ENCODE peak calls at places on chromosomes 12 and 14, in five cellular contexts. V, U, Q, M and Z are unnamed samples.
A peak's percentile ranks its signal among the peaks of the same experiment; 100 is the strongest.

GRCh38 chr12:3087758-3088157 is 10.6 kb downstream of the TSPAN9 start:
- DNase-seq in V (no peak), U (no peak), Q (no peak), M (no peak), Z (no peak)

GRCh38 chr12:109621864-109622485 is 48.4 kb downstream of the MVK start:
- DNase-seq in V (no peak), U (no peak), Q (no peak), M (no peak), Z (no peak)

GRCh38 chr12:49962861-49963765 is 1.4 kb downstream of the AQP5 start:
- DNase-seq in V (no peak), U (no peak), Q (no peak), M (no peak), Z (no peak)

GRCh38 chr12:94640134-94640928 is 10.0 kb downstream of the TMCC3 start:
- DNase-seq in V (no peak), U (no peak), Q (no peak), M (peak; percentile 11), Z (peak; percentile 75)

GRCh38 chr14:50964683-50965390 is 20.6 kb upstream of the PYGL start:
- DNase-seq in V (no peak), U (no peak), Q (no peak), M (peak; percentile 99), Z (peak; percentile 92)

GRCh38 chr12:22115711-22116110 is 69.7 kb downstream of the CMAS start:
- DNase-seq in V (no peak), U (peak; percentile 30), Q (no peak), M (no peak), Z (no peak)

GRCh38 chr14:90632868-90633267 is 183.4 kb downstream of the TTC7B start:
- DNase-seq in V (no peak), U (no peak), Q (no peak), M (peak; percentile 46), Z (peak; percentile 70)

GRCh38 chr12:91009319-91009950 is 4.7 kb upstream of the EPYC start:
- DNase-seq in V (no peak), U (no peak), Q (no peak), M (peak; percentile 41), Z (no peak)

GRCh38 chr12:12985817-12986408 is 14.2 kb downstream of the HEBP1 start:
- DNase-seq in V (no peak), U (peak; percentile 88), Q (peak; percentile 70), M (peak; percentile 17), Z (peak; percentile 55)

GRCh38 chr12:112919131-112919530 is 12.4 kb downstream of the OAS1 start:
- DNase-seq in V (no peak), U (no peak), Q (no peak), M (no peak), Z (no peak)

GRCh38 chr12:78963439-78964222 is 99.1 kb downstream of the SYT1 start:
- DNase-seq in V (no peak), U (no peak), Q (no peak), M (peak; percentile 61), Z (no peak)

GRCh38 chr12:70074510-70074909 is 168.7 kb upstream of the CNOT2 start:
- DNase-seq in V (no peak), U (no peak), Q (no peak), M (no peak), Z (no peak)

GRCh38 chr12:70069221-70069811 is 173.9 kb upstream of the CNOT2 start:
- DNase-seq in V (no peak), U (no peak), Q (no peak), M (no peak), Z (no peak)

GRCh38 chr12:70068743-70069142 is 174.5 kb upstream of the CNOT2 start:
- DNase-seq in V (no peak), U (no peak), Q (no peak), M (no peak), Z (no peak)

DNA sequence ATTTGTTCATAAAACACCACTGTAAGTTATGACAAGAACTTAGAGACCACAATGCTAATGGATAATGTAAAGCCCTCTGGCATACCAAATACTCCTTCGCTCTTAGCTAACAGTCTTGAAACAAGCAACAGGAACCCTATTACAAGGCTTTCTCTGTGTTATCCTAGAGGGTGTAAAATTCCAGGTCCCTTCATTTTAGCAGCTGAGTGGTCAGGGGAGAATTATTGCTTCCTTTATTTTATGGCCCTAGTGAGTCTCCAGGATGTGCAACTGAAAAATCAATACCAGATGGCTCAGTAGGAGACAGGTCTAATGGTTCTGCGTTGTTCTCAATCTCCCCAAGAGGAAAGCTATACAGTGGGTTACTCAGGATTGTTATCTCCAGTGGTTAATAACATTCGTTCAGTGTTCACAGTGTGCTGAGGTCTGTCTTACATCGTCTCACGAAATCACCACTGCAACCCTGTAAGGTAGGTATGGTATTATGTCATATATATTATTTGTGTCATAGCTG is 172.7 kb upstream of the CNOT2 start:
- DNase-seq in V (no peak), U (no peak), Q (no peak), M (no peak), Z (peak; percentile 37)
- H2BK15ac ChIP-seq in V (no peak overlapping the region), U (no peak overlapping the region), Q (no peak overlapping the region), M (no peak overlapping the region), Z (no peak overlapping the region)

DNA sequence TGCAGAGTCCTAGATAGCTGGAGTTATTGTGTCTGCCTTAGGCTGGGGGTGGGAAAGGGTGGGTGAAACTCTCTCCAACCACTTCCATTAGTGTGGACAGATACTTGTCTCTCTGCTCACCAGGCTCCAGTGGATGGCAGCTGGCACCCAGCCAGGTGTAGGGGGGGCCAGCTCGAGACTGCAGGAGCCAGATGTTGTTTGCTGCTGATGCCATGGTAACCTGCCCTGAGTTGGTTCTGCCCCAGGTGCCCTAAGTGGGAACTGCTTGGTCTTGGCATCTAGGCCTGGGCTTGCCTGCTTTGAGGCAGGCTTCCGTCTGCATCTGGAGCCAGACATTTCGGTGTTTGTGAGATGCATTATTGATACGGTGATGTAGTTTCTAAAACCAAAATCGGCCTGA is 82.2 kb downstream of the ADCK1 start:
- DNase-seq in V (no peak), U (no peak), Q (no peak), M (no peak), Z (peak; percentile 36)
- H2BK5ac ChIP-seq in V (no peak overlapping the region), U (no peak overlapping the region), Q (no peak overlapping the region), M (no peak overlapping the region), Z (no peak overlapping the region)

DNA sequence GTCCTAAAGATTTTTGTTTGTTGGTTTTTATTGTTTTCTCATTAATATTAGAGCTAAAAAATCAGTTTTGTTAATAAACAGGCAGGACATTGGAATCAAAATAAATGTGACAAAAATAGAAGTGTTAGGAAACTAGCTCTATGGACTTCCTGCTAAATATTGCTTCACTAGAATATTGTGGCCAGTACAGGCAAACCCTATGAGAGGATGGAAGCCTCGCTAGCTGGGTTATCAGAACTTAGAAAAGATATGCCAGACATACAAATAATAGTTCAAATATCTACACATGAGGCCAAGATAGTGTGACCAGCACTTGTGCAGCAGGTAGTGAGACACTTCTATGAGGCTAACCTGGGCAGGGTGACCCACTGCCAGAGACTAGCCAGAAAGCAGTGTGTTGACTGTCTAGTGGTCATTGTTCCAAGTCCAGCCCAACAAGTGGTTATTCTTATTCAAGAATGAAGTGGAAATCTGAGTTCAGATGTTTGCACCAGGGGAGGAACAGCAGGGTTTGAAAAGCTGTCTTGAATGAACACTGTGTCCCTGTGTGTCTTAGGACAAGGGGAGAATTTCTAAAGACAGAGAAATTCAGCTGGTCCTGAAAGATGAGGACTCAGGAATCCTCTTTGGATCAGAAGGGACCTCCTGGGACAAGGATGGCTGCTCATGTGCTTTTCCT is 16.4 kb downstream of the TSPAN8 start:
- DNase-seq in V (no peak), U (no peak), Q (no peak), M (no peak), Z (no peak)
- H2BK15ac ChIP-seq in V (no peak overlapping the region), U (no peak overlapping the region), Q (no peak overlapping the region), M (no peak overlapping the region), Z (no peak overlapping the region)

GRCh38 chr12:133124674-133125073 is 5.4 kb downstream of the ZNF891 start:
- DNase-seq in V (no peak), U (no peak), Q (no peak), M (no peak), Z (no peak)

GRCh38 chr12:133130808-133131128 is 341 bp downstream of the ZNF10 start:
- DNase-seq in V (no peak), U (no peak), Q (no peak), M (no peak), Z (no peak)

GRCh38 chr12:133130038-133130807 is at the start of the genes ZNF10 and ZNF891:
- DNase-seq in V (peak; percentile 95), U (peak; percentile 98), Q (peak; percentile 98), M (peak; percentile 96), Z (peak; percentile 97)

DNA sequence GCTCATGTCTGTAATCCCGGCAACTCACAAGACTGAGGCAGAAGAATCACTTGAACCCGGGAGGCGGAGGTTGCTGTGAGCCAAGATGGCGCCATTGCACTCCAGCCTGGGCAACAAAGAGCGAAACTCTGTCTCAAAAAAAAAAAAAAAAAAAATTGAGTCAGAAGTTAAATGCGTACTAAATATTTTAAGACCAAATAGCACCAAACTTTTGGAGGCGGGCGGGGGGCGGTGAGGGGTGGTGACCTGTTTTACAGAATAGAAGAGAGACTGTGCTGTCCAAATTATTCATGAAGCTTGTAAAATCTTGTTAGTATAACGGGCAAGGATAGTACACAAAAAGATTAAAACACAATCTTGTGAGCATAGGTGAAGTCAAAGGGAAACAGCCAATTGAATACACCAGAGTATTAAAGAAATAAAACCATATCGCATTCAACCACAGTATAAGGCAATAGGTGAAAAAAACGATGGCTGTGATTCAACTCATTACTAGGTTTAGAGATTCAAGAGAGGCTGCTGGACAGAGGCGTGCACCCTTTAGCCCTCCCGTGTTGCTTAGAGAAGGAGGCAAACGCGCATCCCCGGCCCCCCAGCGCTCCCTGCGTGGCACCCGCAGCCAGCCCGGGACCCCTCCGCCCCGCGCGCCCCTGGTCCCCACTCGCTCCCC is 571 bp downstream of the ZNF891 start:
- DNase-seq in V (no peak), U (no peak), Q (peak; percentile 39), M (peak; percentile 15), Z (no peak)
- H2BK5ac ChIP-seq in V (no peak overlapping the region), U (no peak overlapping the region), Q (peak overlapping the region; percentile 93), M (no peak overlapping the region), Z (no peak overlapping the region)

GRCh38 chr12:95940514-95940913 is 1.9 kb downstream of the CCDC38 start:
- DNase-seq in V (no peak), U (no peak), Q (no peak), M (no peak), Z (no peak)

GRCh38 chr12:95942106-95942531 is 295 bp downstream of the CCDC38 start:
- DNase-seq in V (peak; percentile 47), U (no peak), Q (no peak), M (no peak), Z (no peak)

GRCh38 chr12:95944108-95944704 is 1.1 kb downstream of the AMDHD1 start:
- DNase-seq in V (no peak), U (no peak), Q (no peak), M (no peak), Z (no peak)

GRCh38 chr12:95942532-95943230 is at the start of gene CCDC38:
- DNase-seq in V (peak; percentile 57), U (peak; percentile 90), Q (peak; percentile 84), M (peak; percentile 28), Z (peak; percentile 68)

DNA sequence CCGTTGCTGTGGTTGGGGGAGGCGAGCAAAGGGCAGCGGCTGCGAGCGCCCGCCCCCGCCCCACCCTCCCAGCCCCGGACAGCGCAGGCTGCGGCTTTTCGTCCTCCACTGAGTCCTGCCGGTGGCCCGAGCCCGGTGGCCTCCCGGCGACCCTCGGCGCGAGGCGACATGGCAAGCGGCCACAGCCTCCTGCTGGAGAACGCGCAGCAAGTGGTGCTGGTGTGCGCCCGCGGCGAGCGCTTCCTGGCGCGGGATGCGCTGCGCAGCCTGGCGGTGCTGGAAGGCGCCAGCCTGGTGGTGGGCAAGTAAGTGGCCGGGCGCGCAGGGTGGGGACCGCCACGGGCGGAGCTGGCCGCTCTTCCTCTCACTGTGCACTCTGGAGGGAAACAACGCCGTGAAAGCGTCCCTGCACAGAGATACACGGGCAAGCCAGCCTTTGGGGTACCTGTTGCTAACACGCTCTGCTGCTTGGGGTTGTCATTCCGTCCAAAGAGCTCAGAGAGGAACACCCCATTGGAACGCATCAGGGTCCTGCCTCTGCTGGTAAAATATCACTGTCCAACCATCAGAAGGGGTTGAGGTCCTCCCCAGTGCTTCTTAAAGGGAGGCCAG is at the start of gene AMDHD1:
- DNase-seq in V (peak; percentile 57), U (peak; percentile 85), Q (peak; percentile 77), M (peak; percentile 39), Z (peak; percentile 60)
- H2BK15ac ChIP-seq in V (peak within 1 kb of the TSS; percentile 93), U (no peak within 1 kb of the TSS), Q (peak within 1 kb of the TSS; percentile 98), M (no peak within 1 kb of the TSS), Z (peak within 1 kb of the TSS; percentile 89)